ENCODE peak calls at places on chromosomes 1 and 21, in four cellular contexts. One of them, this sample, is unnamed.

GRCh38 chr21:42261832-42262200 is 42.9 kb downstream of the ABCG1 start:
- DNase-seq in A172: no peak
- DNase-seq in iris pigment epithelial cell: no peak
- DNase-seq in T-cell: no peak
- DNase-seq in this sample: no peak

GRCh38 chr1:181531441-181531840 is 48.1 kb downstream of the CACNA1E start:
- DNase-seq in A172: no peak
- DNase-seq in iris pigment epithelial cell: no peak
- DNase-seq in T-cell: no peak
- DNase-seq in this sample: no peak

GRCh38 chr1:182890927-182891610 is 51.9 kb downstream of the DHX9 start:
- DNase-seq in A172: no peak
- DNase-seq in iris pigment epithelial cell: no peak
- DNase-seq in T-cell: no peak
- DNase-seq in this sample: no peak

GRCh38 chr1:214280386-214281029 is 451 bp upstream of the SMYD2 start:
- DNase-seq in A172: peak; percentile 53
- DNase-seq in iris pigment epithelial cell: peak; percentile 47
- DNase-seq in T-cell: peak; percentile 3
- DNase-seq in this sample: peak; percentile 40

GRCh38 chr1:37752583-37753471 is 12.1 kb downstream of the EPHA10 start:
- DNase-seq in A172: no peak
- DNase-seq in iris pigment epithelial cell: peak; percentile 23
- DNase-seq in T-cell: no peak
- DNase-seq in this sample: no peak

GRCh38 chr1:106515375-106515774 is 541.1 kb upstream of the PRMT6 start:
- DNase-seq in A172: no peak
- DNase-seq in iris pigment epithelial cell: no peak
- DNase-seq in T-cell: no peak
- DNase-seq in this sample: no peak

GRCh38 chr1:81463889-81464288 is 336.8 kb upstream of the ADGRL2 start:
- DNase-seq in A172: no peak
- DNase-seq in iris pigment epithelial cell: no peak
- DNase-seq in T-cell: no peak
- DNase-seq in this sample: no peak

GRCh38 chr1:91757760-91758545 is 128.0 kb downstream of the TGFBR3 start:
- DNase-seq in A172: no peak
- DNase-seq in iris pigment epithelial cell: peak; percentile 79
- DNase-seq in T-cell: no peak
- DNase-seq in this sample: no peak

GRCh38 chr1:61131716-61132115 is 49.4 kb downstream of the NFIA start:
- DNase-seq in A172: no peak
- DNase-seq in iris pigment epithelial cell: peak; percentile 63
- DNase-seq in T-cell: no peak
- DNase-seq in this sample: no peak

GRCh38 chr1:156475568-156476500 is 24.7 kb downstream of the MEF2D start:
- DNase-seq in A172: no peak
- DNase-seq in iris pigment epithelial cell: peak; percentile 41
- DNase-seq in T-cell: no peak
- DNase-seq in this sample: no peak

GRCh38 chr1:206909167-206909882 is 12.1 kb downstream of the IL24 start:
- DNase-seq in A172: no peak
- DNase-seq in iris pigment epithelial cell: no peak
- DNase-seq in T-cell: peak; percentile 70
- DNase-seq in this sample: peak; percentile 86

GRCh38 chr1:36968730-36969129 is 65.6 kb downstream of the GRIK3 start:
- DNase-seq in A172: no peak
- DNase-seq in iris pigment epithelial cell: no peak
- DNase-seq in T-cell: no peak
- DNase-seq in this sample: no peak

GRCh38 chr21:40053007-40053406 is 185.8 kb downstream of the PCP4 start:
- DNase-seq in A172: no peak
- DNase-seq in iris pigment epithelial cell: no peak
- DNase-seq in T-cell: no peak
- DNase-seq in this sample: no peak

GRCh38 chr1:221777434-221778072 is 35.7 kb upstream of the DUSP10 start:
- DNase-seq in A172: no peak
- DNase-seq in iris pigment epithelial cell: no peak
- DNase-seq in T-cell: peak; percentile 57
- DNase-seq in this sample: no peak

GRCh38 chr1:107132195-107132594 is 8.6 kb upstream of the NTNG1 start:
- DNase-seq in A172: no peak
- DNase-seq in iris pigment epithelial cell: no peak
- DNase-seq in T-cell: no peak
- DNase-seq in this sample: no peak

GRCh38 chr21:16072176-16072575 is 342.4 kb downstream of the USP25 start:
- DNase-seq in A172: no peak
- DNase-seq in iris pigment epithelial cell: no peak
- DNase-seq in T-cell: no peak
- DNase-seq in this sample: no peak

GRCh38 chr1:173507205-173507846 is 30.2 kb downstream of the PRDX6 start:
- DNase-seq in A172: peak; percentile 81
- DNase-seq in iris pigment epithelial cell: peak; percentile 80
- DNase-seq in T-cell: no peak
- DNase-seq in this sample: peak; percentile 53

GRCh38 chr1:15272009-15272781 is 25.2 kb downstream of the FHAD1 start:
- DNase-seq in A172: peak; percentile 58
- DNase-seq in iris pigment epithelial cell: peak; percentile 67
- DNase-seq in T-cell: no peak
- DNase-seq in this sample: peak; percentile 82

GRCh38 chr1:38744452-38745350 is 114.9 kb downstream of the RRAGC start:
- DNase-seq in A172: no peak
- DNase-seq in iris pigment epithelial cell: no peak
- DNase-seq in T-cell: no peak
- DNase-seq in this sample: no peak

GRCh38 chr1:106659490-106660244 is 396.8 kb upstream of the PRMT6 start:
- DNase-seq in A172: no peak
- DNase-seq in iris pigment epithelial cell: no peak
- DNase-seq in T-cell: no peak
- DNase-seq in this sample: peak; percentile 23

GRCh38 chr1:110606784-110607662 is 865 bp upstream of the KCNA2 start:
- DNase-seq in A172: no peak
- DNase-seq in iris pigment epithelial cell: peak; percentile 4
- DNase-seq in T-cell: peak; percentile 19
- DNase-seq in this sample: no peak

GRCh38 chr1:66217021-66217420 is 316.9 kb upstream of the SGIP1 start:
- DNase-seq in A172: no peak
- DNase-seq in iris pigment epithelial cell: peak; percentile 14
- DNase-seq in T-cell: no peak
- DNase-seq in this sample: no peak

GRCh38 chr1:56477164-56478111 is 101.9 kb downstream of the PLPP3 start:
- DNase-seq in A172: no peak
- DNase-seq in iris pigment epithelial cell: peak; percentile 75
- DNase-seq in T-cell: no peak
- DNase-seq in this sample: no peak

GRCh38 chr1:168689726-168690602 is 39.0 kb downstream of the DPT start:
- DNase-seq in A172: no peak
- DNase-seq in iris pigment epithelial cell: no peak
- DNase-seq in T-cell: no peak
- DNase-seq in this sample: peak; percentile 41